ENCODE peak calls at places on chromosomes 4 and X, in seven cellular contexts. One of them, this sample, is unnamed.

GRCh38 chr4:122548886-122549630 is 71.8 kb downstream of the IL21 start:
- DNase-seq in uterus: no peak
- DNase-seq in T-helper 2 cell: no peak
- DNase-seq in kidney tubule cell: no peak
- DNase-seq in stimulated activated CD8-positive, alpha-beta memory T cell treated with anti-CD3 and anti-CD28 coated beads, Interleukin-7, amount 100 ng/mL, for 1 hour: no peak
- DNase-seq in activated T-helper 1 cell treated with anti-CD3 and anti-CD28 coated beads, Interleukin-12 subunit alpha, Interleukin-12 subunit beta, Interleukin-2, Interleukin-4 antibody, amounts not matched to agents 30 ng/mL and 10 ng/mL and 1 ng/mL, durations not matched to agents 14 hours and 24 hours and 36 hours: no peak
- DNase-seq in C1 segment of cervical spinal cord: no peak
- DNase-seq in this sample: no peak

GRCh38 chr4:22987861-22988260 is 295.1 kb downstream of the GBA3 start:
- DNase-seq in kidney tubule cell: peak; percentile 84
- DNase-seq in C1 segment of cervical spinal cord: no peak
- DNase-seq in T-helper 2 cell: no peak
- DNase-seq in stimulated activated CD8-positive, alpha-beta memory T cell treated with anti-CD3 and anti-CD28 coated beads, Interleukin-7, amount 100 ng/mL, for 1 hour: no peak
- DNase-seq in activated T-helper 1 cell treated with anti-CD3 and anti-CD28 coated beads, Interleukin-12 subunit alpha, Interleukin-12 subunit beta, Interleukin-2, Interleukin-4 antibody, amounts not matched to agents 30 ng/mL and 10 ng/mL and 1 ng/mL, durations not matched to agents 14 hours and 24 hours and 36 hours: no peak
- DNase-seq in uterus: no peak
- DNase-seq in this sample: no peak

GRCh38 chr4:102259081-102259480 is 86.2 kb downstream of the SLC39A8 start:
- DNase-seq in stimulated activated CD8-positive, alpha-beta memory T cell treated with anti-CD3 and anti-CD28 coated beads, Interleukin-7, amount 100 ng/mL, for 1 hour: no peak
- DNase-seq in uterus: no peak
- DNase-seq in T-helper 2 cell: no peak
- DNase-seq in activated T-helper 1 cell treated with anti-CD3 and anti-CD28 coated beads, Interleukin-12 subunit alpha, Interleukin-12 subunit beta, Interleukin-2, Interleukin-4 antibody, amounts not matched to agents 30 ng/mL and 10 ng/mL and 1 ng/mL, durations not matched to agents 14 hours and 24 hours and 36 hours: no peak
- DNase-seq in C1 segment of cervical spinal cord: no peak
- DNase-seq in kidney tubule cell: no peak
- DNase-seq in this sample: no peak

GRCh38 chrX:25007059-25008053 is 8.4 kb downstream of the ARX start:
- DNase-seq in kidney tubule cell: peak; percentile 7
- DNase-seq in activated T-helper 1 cell treated with anti-CD3 and anti-CD28 coated beads, Interleukin-12 subunit alpha, Interleukin-12 subunit beta, Interleukin-2, Interleukin-4 antibody, amounts not matched to agents 30 ng/mL and 10 ng/mL and 1 ng/mL, durations not matched to agents 14 hours and 24 hours and 36 hours: no peak
- DNase-seq in T-helper 2 cell: no peak
- DNase-seq in uterus: no peak
- DNase-seq in C1 segment of cervical spinal cord: no peak
- DNase-seq in stimulated activated CD8-positive, alpha-beta memory T cell treated with anti-CD3 and anti-CD28 coated beads, Interleukin-7, amount 100 ng/mL, for 1 hour: no peak
- DNase-seq in this sample: no peak

GRCh38 chr4:17736484-17736883 is 44.9 kb downstream of the FAM184B start:
- DNase-seq in uterus: no peak
- DNase-seq in T-helper 2 cell: no peak
- DNase-seq in activated T-helper 1 cell treated with anti-CD3 and anti-CD28 coated beads, Interleukin-12 subunit alpha, Interleukin-12 subunit beta, Interleukin-2, Interleukin-4 antibody, amounts not matched to agents 30 ng/mL and 10 ng/mL and 1 ng/mL, durations not matched to agents 14 hours and 24 hours and 36 hours: no peak
- DNase-seq in kidney tubule cell: no peak
- DNase-seq in stimulated activated CD8-positive, alpha-beta memory T cell treated with anti-CD3 and anti-CD28 coated beads, Interleukin-7, amount 100 ng/mL, for 1 hour: no peak
- DNase-seq in C1 segment of cervical spinal cord: no peak
- DNase-seq in this sample: no peak

GRCh38 chrX:619451-619811 is 11.2 kb upstream of the SHOX start:
- DNase-seq in C1 segment of cervical spinal cord: no peak
- DNase-seq in stimulated activated CD8-positive, alpha-beta memory T cell treated with anti-CD3 and anti-CD28 coated beads, Interleukin-7, amount 100 ng/mL, for 1 hour: no peak
- DNase-seq in T-helper 2 cell: no peak
- DNase-seq in uterus: no peak
- DNase-seq in activated T-helper 1 cell treated with anti-CD3 and anti-CD28 coated beads, Interleukin-12 subunit alpha, Interleukin-12 subunit beta, Interleukin-2, Interleukin-4 antibody, amounts not matched to agents 30 ng/mL and 10 ng/mL and 1 ng/mL, durations not matched to agents 14 hours and 24 hours and 36 hours: no peak
- DNase-seq in kidney tubule cell: no peak
- DNase-seq in this sample: no peak

GRCh38 chrX:37746268-37746931 is 33.5 kb upstream of the CYBB start:
- DNase-seq in activated T-helper 1 cell treated with anti-CD3 and anti-CD28 coated beads, Interleukin-12 subunit alpha, Interleukin-12 subunit beta, Interleukin-2, Interleukin-4 antibody, amounts not matched to agents 30 ng/mL and 10 ng/mL and 1 ng/mL, durations not matched to agents 14 hours and 24 hours and 36 hours: no peak
- DNase-seq in kidney tubule cell: peak; percentile 78
- DNase-seq in C1 segment of cervical spinal cord: no peak
- DNase-seq in uterus: no peak
- DNase-seq in T-helper 2 cell: no peak
- DNase-seq in stimulated activated CD8-positive, alpha-beta memory T cell treated with anti-CD3 and anti-CD28 coated beads, Interleukin-7, amount 100 ng/mL, for 1 hour: no peak
- DNase-seq in this sample: peak; percentile 53

GRCh38 chr4:37719021-37719420 is 32.8 kb upstream of the RELL1 start:
- DNase-seq in C1 segment of cervical spinal cord: no peak
- DNase-seq in stimulated activated CD8-positive, alpha-beta memory T cell treated with anti-CD3 and anti-CD28 coated beads, Interleukin-7, amount 100 ng/mL, for 1 hour: no peak
- DNase-seq in kidney tubule cell: peak; percentile 60
- DNase-seq in T-helper 2 cell: no peak
- DNase-seq in uterus: no peak
- DNase-seq in activated T-helper 1 cell treated with anti-CD3 and anti-CD28 coated beads, Interleukin-12 subunit alpha, Interleukin-12 subunit beta, Interleukin-2, Interleukin-4 antibody, amounts not matched to agents 30 ng/mL and 10 ng/mL and 1 ng/mL, durations not matched to agents 14 hours and 24 hours and 36 hours: no peak
- DNase-seq in this sample: no peak

GRCh38 chrX:9492901-9493300 is 28.0 kb downstream of the TBL1X start:
- DNase-seq in T-helper 2 cell: no peak
- DNase-seq in kidney tubule cell: no peak
- DNase-seq in uterus: no peak
- DNase-seq in activated T-helper 1 cell treated with anti-CD3 and anti-CD28 coated beads, Interleukin-12 subunit alpha, Interleukin-12 subunit beta, Interleukin-2, Interleukin-4 antibody, amounts not matched to agents 30 ng/mL and 10 ng/mL and 1 ng/mL, durations not matched to agents 14 hours and 24 hours and 36 hours: no peak
- DNase-seq in C1 segment of cervical spinal cord: no peak
- DNase-seq in stimulated activated CD8-positive, alpha-beta memory T cell treated with anti-CD3 and anti-CD28 coated beads, Interleukin-7, amount 100 ng/mL, for 1 hour: no peak
- DNase-seq in this sample: no peak

GRCh38 chrX:123713841-123714240 is 19.0 kb downstream of the THOC2 start:
- DNase-seq in C1 segment of cervical spinal cord: no peak
- DNase-seq in T-helper 2 cell: no peak
- DNase-seq in uterus: no peak
- DNase-seq in stimulated activated CD8-positive, alpha-beta memory T cell treated with anti-CD3 and anti-CD28 coated beads, Interleukin-7, amount 100 ng/mL, for 1 hour: no peak
- DNase-seq in kidney tubule cell: no peak
- DNase-seq in activated T-helper 1 cell treated with anti-CD3 and anti-CD28 coated beads, Interleukin-12 subunit alpha, Interleukin-12 subunit beta, Interleukin-2, Interleukin-4 antibody, amounts not matched to agents 30 ng/mL and 10 ng/mL and 1 ng/mL, durations not matched to agents 14 hours and 24 hours and 36 hours: no peak
- DNase-seq in this sample: no peak

GRCh38 chr4:177097291-177097690 is 212.4 kb upstream of the NEIL3 start:
- DNase-seq in stimulated activated CD8-positive, alpha-beta memory T cell treated with anti-CD3 and anti-CD28 coated beads, Interleukin-7, amount 100 ng/mL, for 1 hour: no peak
- DNase-seq in kidney tubule cell: no peak
- DNase-seq in activated T-helper 1 cell treated with anti-CD3 and anti-CD28 coated beads, Interleukin-12 subunit alpha, Interleukin-12 subunit beta, Interleukin-2, Interleukin-4 antibody, amounts not matched to agents 30 ng/mL and 10 ng/mL and 1 ng/mL, durations not matched to agents 14 hours and 24 hours and 36 hours: no peak
- DNase-seq in uterus: no peak
- DNase-seq in C1 segment of cervical spinal cord: no peak
- DNase-seq in T-helper 2 cell: no peak
- DNase-seq in this sample: no peak

GRCh38 chrX:129634541-129634940 is 20.2 kb downstream of the APLN start:
- DNase-seq in T-helper 2 cell: no peak
- DNase-seq in kidney tubule cell: no peak
- DNase-seq in uterus: no peak
- DNase-seq in C1 segment of cervical spinal cord: no peak
- DNase-seq in stimulated activated CD8-positive, alpha-beta memory T cell treated with anti-CD3 and anti-CD28 coated beads, Interleukin-7, amount 100 ng/mL, for 1 hour: no peak
- DNase-seq in activated T-helper 1 cell treated with anti-CD3 and anti-CD28 coated beads, Interleukin-12 subunit alpha, Interleukin-12 subunit beta, Interleukin-2, Interleukin-4 antibody, amounts not matched to agents 30 ng/mL and 10 ng/mL and 1 ng/mL, durations not matched to agents 14 hours and 24 hours and 36 hours: no peak
- DNase-seq in this sample: no peak

GRCh38 chr4:145161549-145161948 is 18.8 kb downstream of the OTUD4 start:
- DNase-seq in kidney tubule cell: no peak
- DNase-seq in C1 segment of cervical spinal cord: no peak
- DNase-seq in activated T-helper 1 cell treated with anti-CD3 and anti-CD28 coated beads, Interleukin-12 subunit alpha, Interleukin-12 subunit beta, Interleukin-2, Interleukin-4 antibody, amounts not matched to agents 30 ng/mL and 10 ng/mL and 1 ng/mL, durations not matched to agents 14 hours and 24 hours and 36 hours: no peak
- DNase-seq in stimulated activated CD8-positive, alpha-beta memory T cell treated with anti-CD3 and anti-CD28 coated beads, Interleukin-7, amount 100 ng/mL, for 1 hour: no peak
- DNase-seq in uterus: no peak
- DNase-seq in T-helper 2 cell: no peak
- DNase-seq in this sample: no peak

GRCh38 chr4:152028131-152028530 is 267.3 kb upstream of the GATB start:
- DNase-seq in uterus: no peak
- DNase-seq in T-helper 2 cell: no peak
- DNase-seq in kidney tubule cell: no peak
- DNase-seq in C1 segment of cervical spinal cord: no peak
- DNase-seq in activated T-helper 1 cell treated with anti-CD3 and anti-CD28 coated beads, Interleukin-12 subunit alpha, Interleukin-12 subunit beta, Interleukin-2, Interleukin-4 antibody, amounts not matched to agents 30 ng/mL and 10 ng/mL and 1 ng/mL, durations not matched to agents 14 hours and 24 hours and 36 hours: no peak
- DNase-seq in stimulated activated CD8-positive, alpha-beta memory T cell treated with anti-CD3 and anti-CD28 coated beads, Interleukin-7, amount 100 ng/mL, for 1 hour: no peak
- DNase-seq in this sample: no peak

GRCh38 chr4:83546796-83547195 is 10.9 kb downstream of the GPAT3 start:
- DNase-seq in T-helper 2 cell: no peak
- DNase-seq in kidney tubule cell: no peak
- DNase-seq in uterus: no peak
- DNase-seq in C1 segment of cervical spinal cord: no peak
- DNase-seq in stimulated activated CD8-positive, alpha-beta memory T cell treated with anti-CD3 and anti-CD28 coated beads, Interleukin-7, amount 100 ng/mL, for 1 hour: no peak
- DNase-seq in activated T-helper 1 cell treated with anti-CD3 and anti-CD28 coated beads, Interleukin-12 subunit alpha, Interleukin-12 subunit beta, Interleukin-2, Interleukin-4 antibody, amounts not matched to agents 30 ng/mL and 10 ng/mL and 1 ng/mL, durations not matched to agents 14 hours and 24 hours and 36 hours: no peak
- DNase-seq in this sample: no peak